ENCODE peak calls at places on chromosomes 16 and 17, in four cellular contexts. One of them, this sample, is unnamed.

GRCh38 chr16:70651524-70651923 is 5.2 kb downstream of the IL34 start:
- DNase-seq in A549: no peak
- DNase-seq in CD8-positive, alpha-beta memory T cell: no peak
- DNase-seq in brain pericyte: no peak
- DNase-seq in this sample: no peak

GRCh38 chr16:1088295-1089170 is 7.5 kb downstream of the C1QTNF8 start:
- DNase-seq in A549: no peak
- DNase-seq in CD8-positive, alpha-beta memory T cell: no peak
- DNase-seq in brain pericyte: no peak
- DNase-seq in this sample: no peak

GRCh38 chr16:56910654-56911539 is 21.0 kb upstream of the HERPUD1 start:
- DNase-seq in A549: no peak
- DNase-seq in CD8-positive, alpha-beta memory T cell: no peak
- DNase-seq in brain pericyte: no peak
- DNase-seq in this sample: peak

GRCh38 chr17:81030726-81031570 is 4.0 kb upstream of the BAIAP2 start:
- DNase-seq in A549: no peak
- DNase-seq in CD8-positive, alpha-beta memory T cell: no peak
- DNase-seq in brain pericyte: no peak
- DNase-seq in this sample: no peak

GRCh38 chr16:51085271-51085670 is 65.8 kb downstream of the SALL1 start:
- DNase-seq in A549: no peak
- DNase-seq in CD8-positive, alpha-beta memory T cell: no peak
- DNase-seq in brain pericyte: no peak
- DNase-seq in this sample: no peak

GRCh38 chr16:10296956-10297340 is 88.9 kb upstream of the ATF7IP2 start:
- DNase-seq in A549: no peak
- DNase-seq in CD8-positive, alpha-beta memory T cell: no peak
- DNase-seq in brain pericyte: no peak
- DNase-seq in this sample: no peak

GRCh38 chr17:57875109-57876022 is 25.5 kb upstream of the MRPS23 start:
- DNase-seq in A549: peak
- DNase-seq in CD8-positive, alpha-beta memory T cell: no peak
- DNase-seq in brain pericyte: peak
- DNase-seq in this sample: peak

GRCh38 chr16:75025766-75026165 is 26.9 kb downstream of the ZNRF1 start:
- DNase-seq in A549: no peak
- DNase-seq in CD8-positive, alpha-beta memory T cell: no peak
- DNase-seq in brain pericyte: peak
- DNase-seq in this sample: no peak

GRCh38 chr16:2516391-2517240 is 2.9 kb downstream of the ATP6V0C start:
- DNase-seq in A549: no peak
- DNase-seq in CD8-positive, alpha-beta memory T cell: no peak
- DNase-seq in brain pericyte: no peak
- DNase-seq in this sample: no peak

GRCh38 chr16:3401719-3402397 is 843 bp downstream of the ZNF174 start:
- DNase-seq in A549: peak
- DNase-seq in CD8-positive, alpha-beta memory T cell: no peak
- DNase-seq in brain pericyte: no peak
- DNase-seq in this sample: no peak

GRCh38 chr16:46757339-46758050 is 9.4 kb upstream of the MYLK3 start:
- DNase-seq in A549: no peak
- DNase-seq in CD8-positive, alpha-beta memory T cell: no peak
- DNase-seq in brain pericyte: no peak
- DNase-seq in this sample: no peak

GRCh38 chr17:7021993-7022778 is 664 bp upstream of the BCL6B start:
- DNase-seq in A549: peak
- DNase-seq in CD8-positive, alpha-beta memory T cell: peak
- DNase-seq in brain pericyte: no peak
- DNase-seq in this sample: no peak